ENCODE peak calls at places on chromosome 11, in eight cellular contexts. X is endodermal cell, E is cardiac muscle cell, G is transverse colon, D is PC-3, S is left lung, A is Panc1, W is upper lobe of right lung. P is an unnamed sample.
A peak's percentile ranks its signal among the peaks of the same experiment; 100 is the strongest.

GRCh38 chr11:73652046-73652730 is 5.8 kb downstream of the PLEKHB1 start:
- DNase-seq in D (peak; percentile 13), E (peak; percentile 71), S (no peak), G (peak; percentile 14), W (peak; percentile 49), X (no peak), A (no peak), P (no peak)

GRCh38 chr11:128906185-128907065 is 15.3 kb downstream of the KCNJ5 start:
- DNase-seq in X (no peak), E (no peak), D (no peak), A (no peak), G (no peak), W (no peak), S (no peak), P (no peak)

GRCh38 chr11:120807414-120808150 is 216.3 kb upstream of the TBCEL start:
- DNase-seq in G (no peak), A (peak; percentile 62), X (peak; percentile 70), E (peak; percentile 82), S (no peak), W (no peak), D (peak; percentile 95), P (no peak)

GRCh38 chr11:83724704-83725114 is 438.5 kb upstream of the CCDC90B start:
- DNase-seq in X (peak; percentile 92), A (no peak), D (peak; percentile 29), E (peak; percentile 28), G (no peak), S (no peak), W (peak; percentile 67), P (peak; percentile 71)

GRCh38 chr11:31240340-31240904 is 129.1 kb downstream of the DCDC1 start:
- DNase-seq in A (peak; percentile 18), X (peak; percentile 65), S (no peak), G (no peak), D (peak; percentile 63), W (no peak), E (peak; percentile 72), P (no peak)

GRCh38 chr11:35969089-35970046 is 25.5 kb downstream of the LDLRAD3 start:
- DNase-seq in G (peak; percentile 10), E (no peak), X (no peak), W (peak; percentile 63), S (no peak), D (peak; percentile 60), A (no peak), P (no peak)

GRCh38 chr11:27532652-27533325 is 26.2 kb upstream of the LIN7C start:
- DNase-seq in D (no peak), W (no peak), G (no peak), X (no peak), S (no peak), A (no peak), E (peak; percentile 14), P (no peak)

GRCh38 chr11:75146711-75147110 is 4.2 kb upstream of the SLCO2B1 start:
- DNase-seq in X (no peak), G (no peak), S (no peak), D (no peak), E (no peak), A (no peak), W (no peak), P (no peak)

GRCh38 chr11:61152816-61153592 is 8.2 kb downstream of the VPS37C start:
- DNase-seq in A (no peak), X (no peak), G (no peak), S (no peak), W (no peak), D (peak; percentile 78), E (peak; percentile 75), P (no peak)

GRCh38 chr11:109698237-109698636 is 276.2 kb downstream of the C11orf87 start:
- DNase-seq in S (no peak), A (no peak), X (no peak), D (no peak), G (no peak), E (no peak), W (no peak), P (no peak)

GRCh38 chr11:119168471-119169271 is at the start of gene NLRX1:
- DNase-seq in A (peak; percentile 61), W (peak; percentile 93), X (peak; percentile 94), D (peak; percentile 90), S (peak; percentile 97), E (peak; percentile 88), G (peak; percentile 90), P (peak; percentile 88)

GRCh38 chr11:130487390-130488186 is 39.1 kb downstream of the ADAMTS15 start:
- DNase-seq in A (no peak), D (no peak), E (no peak), W (no peak), G (no peak), S (no peak), X (no peak), P (no peak)

GRCh38 chr11:113926273-113927183 is 21.9 kb downstream of the HTR3B start:
- DNase-seq in X (no peak), D (peak; percentile 52), G (no peak), A (no peak), W (no peak), S (no peak), E (peak; percentile 5), P (no peak)

GRCh38 chr11:6362868-6363678 is 27.2 kb upstream of the SMPD1 start:
- DNase-seq in G (peak; percentile 76), S (peak; percentile 86), W (peak; percentile 87), X (peak; percentile 97), A (peak; percentile 66), E (peak; percentile 88), D (peak; percentile 77), P (peak; percentile 84)

GRCh38 chr11:121082670-121083069 is 18.4 kb upstream of the TECTA start:
- DNase-seq in D (peak; percentile 25), X (peak; percentile 87), E (peak; percentile 12), W (no peak), A (no peak), G (no peak), S (no peak), P (no peak)

GRCh38 chr11:134385171-134385570 is 26.9 kb downstream of the B3GAT1 start:
- DNase-seq in S (peak; percentile 51), G (no peak), D (no peak), X (no peak), A (no peak), E (no peak), W (no peak), P (no peak)

GRCh38 chr11:102325088-102325487 is 7.8 kb downstream of the BIRC3 start:
- DNase-seq in E (no peak), A (no peak), S (no peak), W (no peak), X (no peak), D (no peak), G (no peak), P (no peak)
- H3K27ac ChIP-seq in E (no peak overlapping the region), A (peak overlapping the region; percentile 93), S (no peak overlapping the region), W (no peak overlapping the region), X (no peak overlapping the region), D (no peak overlapping the region), G (no peak overlapping the region), P (no peak overlapping the region)

GRCh38 chr11:68387840-68388239 is 72.7 kb upstream of the PPP6R3 start:
- DNase-seq in G (no peak), A (no peak), E (no peak), D (no peak), W (no peak), S (peak; percentile 67), X (no peak), P (peak; percentile 60)

GRCh38 chr11:68385128-68385527 is 72.7 kb downstream of the LRP5 start:
- DNase-seq in W (no peak), A (no peak), X (no peak), E (no peak), S (peak; percentile 41), G (no peak), D (no peak), P (no peak)

GRCh38 chr11:68386331-68386978 is 74.1 kb downstream of the LRP5 start:
- DNase-seq in X (no peak), E (no peak), A (no peak), W (no peak), D (peak; percentile 25), S (peak; percentile 78), G (no peak), P (no peak)

GRCh38 chr11:68390315-68390714 is 70.2 kb upstream of the PPP6R3 start:
- DNase-seq in W (no peak), X (no peak), D (no peak), S (no peak), E (no peak), A (no peak), G (no peak), P (no peak)

DNA sequence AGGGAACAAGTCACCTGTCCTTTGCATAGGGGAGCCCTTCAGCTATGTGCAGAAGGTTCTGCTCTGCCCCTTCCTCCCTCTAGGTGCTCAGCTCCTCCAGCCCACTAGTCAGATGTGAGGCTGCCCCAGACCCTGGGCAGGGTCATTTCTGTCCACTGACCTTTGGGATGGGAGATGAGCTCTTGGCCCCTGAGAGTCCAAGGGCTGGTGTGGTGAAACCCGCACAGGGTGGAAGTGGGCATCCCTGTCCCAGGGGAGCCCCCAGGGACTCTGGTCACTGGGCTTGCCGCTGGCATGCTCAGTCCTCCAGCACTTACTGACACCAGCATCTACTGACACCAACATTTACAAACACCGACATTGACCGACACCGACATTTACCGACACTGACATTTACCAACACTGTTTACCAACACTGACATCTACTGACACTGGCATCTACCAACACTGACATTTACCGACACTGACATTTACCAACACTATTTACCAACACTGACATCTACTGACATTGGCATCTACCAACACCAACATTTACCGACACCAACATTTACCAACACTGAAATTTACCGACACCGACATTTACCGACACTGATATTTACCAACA is 71.9 kb upstream of the PPP6R3 start:
- DNase-seq in S (no peak), E (no peak), A (no peak), X (no peak), G (no peak), W (no peak), D (no peak), P (no peak)
- H3K4me1 ChIP-seq in S (peaks cover 5% of the 10 kb centered on the region), E (no peaks in the 10 kb centered on the region), A (peaks cover 4% of the 10 kb centered on the region), X (no peaks in the 10 kb centered on the region), G (no peaks in the 10 kb centered on the region), W (peaks cover 6% of the 10 kb centered on the region), D (no peaks in the 10 kb centered on the region), P (no peaks in the 10 kb centered on the region)

DNA sequence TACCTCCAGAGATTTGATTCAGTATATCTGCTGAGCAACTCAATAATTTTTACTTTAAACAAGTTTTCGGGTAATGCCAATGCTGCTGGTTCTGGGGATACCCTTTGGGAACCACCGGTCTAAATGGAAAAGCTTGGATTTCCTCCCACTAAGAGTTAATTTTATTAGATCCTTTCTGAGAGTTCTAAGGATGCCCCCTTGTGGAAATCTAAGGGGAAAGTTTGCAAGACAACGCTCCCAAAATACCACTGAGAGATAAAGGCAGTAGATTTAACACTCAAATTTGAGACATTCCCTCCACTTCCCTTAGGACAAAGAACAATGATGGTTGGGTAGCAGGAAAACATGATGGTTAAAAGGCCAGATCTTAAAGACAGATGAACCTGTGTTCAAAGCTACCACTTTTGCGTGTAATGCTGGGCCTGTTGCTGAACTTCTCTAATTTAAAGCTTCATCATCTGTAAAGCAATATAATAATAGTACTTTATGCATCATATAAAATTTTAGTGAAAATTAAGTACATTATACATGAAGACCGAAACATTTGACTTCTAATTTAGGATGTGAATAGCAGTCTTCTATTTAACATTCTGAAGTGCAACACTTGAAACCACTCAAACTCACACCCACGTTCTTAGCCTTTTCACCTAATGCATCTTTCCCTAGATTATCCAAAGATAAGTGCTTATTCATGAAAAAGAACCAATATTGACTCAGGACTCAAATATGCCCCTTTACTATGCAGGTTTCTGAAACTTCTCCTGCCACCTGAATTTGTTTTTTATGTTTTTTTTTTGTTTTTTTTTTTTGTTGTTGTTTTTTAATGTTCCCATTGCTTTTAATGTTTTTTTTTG is 110.1 kb upstream of the LUZP2 start:
- DNase-seq in A (no peak), G (no peak), X (peak; percentile 53), E (peak; percentile 61), D (peak; percentile 60), W (no peak), S (no peak), P (no peak)
- TF ChIP-seq CTCF in A (peak; percentile 34), G (no peak), X (peak; percentile 87), E (peak; percentile 60), D (peak; percentile 71), W (peak; percentile 37), S (peak; percentile 23), P (peak; percentile 8)

GRCh38 chr11:57307666-57308270 is 17.0 kb downstream of the TNKS1BP1 start:
- DNase-seq in A (no peak), X (no peak), E (no peak), G (no peak), D (peak; percentile 91), S (no peak), W (peak; percentile 37), P (no peak)
- H3K27ac ChIP-seq in A (no peak overlapping the region), X (no peak overlapping the region), E (peak overlapping the region; percentile 35), G (no peak overlapping the region), D (peak overlapping the region; percentile 77), S (no peak overlapping the region), W (no peak overlapping the region), P (no peak overlapping the region)